ENCODE peak calls at places on chromosomes 6 and 20, in four cellular contexts. One of them, this sample, is unnamed.

GRCh38 chr20:31630187-31630790 is 7.4 kb upstream of the COX4I2 start:
- DNase-seq in RWPE1: no peak
- DNase-seq in stomach: peak; percentile 91
- DNase-seq in endodermal cell: no peak
- DNase-seq in this sample: no peak

GRCh38 chr6:63814459-63814858 is 178.9 kb downstream of the PHF3 start:
- DNase-seq in stomach: no peak
- DNase-seq in endodermal cell: no peak
- DNase-seq in RWPE1: no peak
- DNase-seq in this sample: no peak

GRCh38 chr6:169177516-169178196 is 76.0 kb downstream of the THBS2 start:
- DNase-seq in stomach: no peak
- DNase-seq in endodermal cell: no peak
- DNase-seq in RWPE1: no peak
- DNase-seq in this sample: no peak

GRCh38 chr6:85364354-85364753 is 85.5 kb upstream of the NT5E start:
- DNase-seq in RWPE1: peak; percentile 78
- DNase-seq in endodermal cell: no peak
- DNase-seq in stomach: no peak
- DNase-seq in this sample: peak; percentile 45

GRCh38 chr20:41101660-41102059 is 35.7 kb upstream of the PLCG1 start:
- DNase-seq in stomach: no peak
- DNase-seq in RWPE1: no peak
- DNase-seq in endodermal cell: no peak
- DNase-seq in this sample: no peak

GRCh38 chr6:148497717-148498116 is 155.1 kb downstream of the SASH1 start:
- DNase-seq in RWPE1: no peak
- DNase-seq in stomach: no peak
- DNase-seq in endodermal cell: no peak
- DNase-seq in this sample: no peak

GRCh38 chr6:6703720-6704422 is 115.4 kb downstream of the LY86 start:
- DNase-seq in stomach: peak; percentile 76
- DNase-seq in endodermal cell: no peak
- DNase-seq in RWPE1: no peak
- DNase-seq in this sample: no peak

GRCh38 chr6:149445095-149445466 is 39.7 kb downstream of the ZC3H12D start:
- DNase-seq in stomach: no peak
- DNase-seq in endodermal cell: no peak
- DNase-seq in RWPE1: no peak
- DNase-seq in this sample: no peak

GRCh38 chr20:17227669-17228623 is 1.1 kb downstream of the PCSK2 start:
- DNase-seq in endodermal cell: peak; percentile 91
- DNase-seq in RWPE1: no peak
- DNase-seq in stomach: no peak
- DNase-seq in this sample: no peak

GRCh38 chr20:3190681-3191111 is 13.8 kb downstream of the DDRGK1 start:
- DNase-seq in endodermal cell: no peak
- DNase-seq in stomach: no peak
- DNase-seq in RWPE1: no peak
- DNase-seq in this sample: no peak

GRCh38 chr6:39843305-39844020 is 51.3 kb downstream of the DAAM2 start:
- DNase-seq in stomach: no peak
- DNase-seq in RWPE1: no peak
- DNase-seq in endodermal cell: no peak
- DNase-seq in this sample: no peak

GRCh38 chr6:146775227-146775626 is 176.5 kb downstream of the ADGB start:
- DNase-seq in endodermal cell: no peak
- DNase-seq in stomach: no peak
- DNase-seq in RWPE1: peak; percentile 2
- DNase-seq in this sample: no peak

GRCh38 chr6:132812756-132813172 is 1.6 kb upstream of the RPS12 start:
- DNase-seq in stomach: no peak
- DNase-seq in RWPE1: no peak
- DNase-seq in endodermal cell: peak; percentile 44
- DNase-seq in this sample: no peak

GRCh38 chr6:107154131-107154906 is 39.0 kb upstream of the BEND3 start:
- DNase-seq in RWPE1: no peak
- DNase-seq in stomach: no peak
- DNase-seq in endodermal cell: peak; percentile 78
- DNase-seq in this sample: peak; percentile 81

GRCh38 chr20:15030826-15031225 is 693.4 kb upstream of the FLRT3 start:
- DNase-seq in stomach: no peak
- DNase-seq in endodermal cell: no peak
- DNase-seq in RWPE1: no peak
- DNase-seq in this sample: no peak

GRCh38 chr6:158376650-158377081 is 64.4 kb downstream of the TULP4 start:
- DNase-seq in endodermal cell: no peak
- DNase-seq in RWPE1: peak; percentile 49
- DNase-seq in stomach: no peak
- DNase-seq in this sample: no peak

GRCh38 chr6:19549109-19549508 is 288.1 kb upstream of the ID4 start:
- DNase-seq in endodermal cell: no peak
- DNase-seq in stomach: no peak
- DNase-seq in RWPE1: no peak
- DNase-seq in this sample: no peak

GRCh38 chr6:40999498-41000070 is 39.4 kb downstream of the UNC5CL start:
- DNase-seq in RWPE1: no peak
- DNase-seq in stomach: peak; percentile 69
- DNase-seq in endodermal cell: peak; percentile 91
- DNase-seq in this sample: peak; percentile 62

GRCh38 chr6:108001696-108002231 is 43.8 kb upstream of the SEC63 start:
- DNase-seq in stomach: no peak
- DNase-seq in endodermal cell: no peak
- DNase-seq in RWPE1: no peak
- DNase-seq in this sample: peak; percentile 6

GRCh38 chr6:70520575-70520974 is 46.2 kb upstream of the SDHAF4 start:
- DNase-seq in RWPE1: no peak
- DNase-seq in stomach: no peak
- DNase-seq in endodermal cell: no peak
- DNase-seq in this sample: no peak
- TF ChIP-seq CTCF in RWPE1: no peak
- TF ChIP-seq CTCF in stomach: peak; percentile 25
- TF ChIP-seq CTCF in endodermal cell: peak; percentile 84
- TF ChIP-seq CTCF in this sample: no peak

GRCh38 chr6:43006251-43006650 is 7.5 kb downstream of the MEA1 start:
- DNase-seq in RWPE1: no peak
- DNase-seq in stomach: no peak
- DNase-seq in endodermal cell: no peak
- DNase-seq in this sample: no peak

GRCh38 chr6:43011207-43011606 is 2.5 kb downstream of the MEA1 start:
- DNase-seq in endodermal cell: peak; percentile 67
- DNase-seq in stomach: no peak
- DNase-seq in RWPE1: no peak
- DNase-seq in this sample: no peak

GRCh38 chr6:43012364-43012763 is 1.4 kb downstream of the MEA1 start:
- DNase-seq in RWPE1: no peak
- DNase-seq in endodermal cell: no peak
- DNase-seq in stomach: no peak
- DNase-seq in this sample: no peak

GRCh38 chr6:43007126-43007525 is 6.6 kb downstream of the MEA1 start:
- DNase-seq in endodermal cell: no peak
- DNase-seq in stomach: no peak
- DNase-seq in RWPE1: no peak
- DNase-seq in this sample: no peak

GRCh38 chr6:43009124-43009523 is 4.6 kb downstream of the MEA1 start:
- DNase-seq in RWPE1: no peak
- DNase-seq in stomach: peak; percentile 34
- DNase-seq in endodermal cell: peak; percentile 76
- DNase-seq in this sample: peak; percentile 68
- TF ChIP-seq CTCF in RWPE1: no peak
- TF ChIP-seq CTCF in stomach: peak; percentile 28
- TF ChIP-seq CTCF in endodermal cell: peak; percentile 69
- TF ChIP-seq CTCF in this sample: peak; percentile 68

GRCh38 chr20:45823949-45824835 is 2.9 kb downstream of the TNNC2 start:
- DNase-seq in endodermal cell: peak; percentile 88
- DNase-seq in RWPE1: peak; percentile 46
- DNase-seq in stomach: peak; percentile 62
- DNase-seq in this sample: peak; percentile 62
- TF ChIP-seq CTCF in endodermal cell: peak; percentile 70
- TF ChIP-seq CTCF in RWPE1: no peak
- TF ChIP-seq CTCF in stomach: peak; percentile 37
- TF ChIP-seq CTCF in this sample: peak; percentile 33

GRCh38 chr6:45265246-45265645 is 62.9 kb upstream of the RUNX2 start:
- DNase-seq in RWPE1: no peak
- DNase-seq in endodermal cell: no peak
- DNase-seq in stomach: no peak
- DNase-seq in this sample: no peak
- TF ChIP-seq CTCF in RWPE1: no peak
- TF ChIP-seq CTCF in endodermal cell: no peak
- TF ChIP-seq CTCF in stomach: no peak
- TF ChIP-seq CTCF in this sample: no peak

DNA sequence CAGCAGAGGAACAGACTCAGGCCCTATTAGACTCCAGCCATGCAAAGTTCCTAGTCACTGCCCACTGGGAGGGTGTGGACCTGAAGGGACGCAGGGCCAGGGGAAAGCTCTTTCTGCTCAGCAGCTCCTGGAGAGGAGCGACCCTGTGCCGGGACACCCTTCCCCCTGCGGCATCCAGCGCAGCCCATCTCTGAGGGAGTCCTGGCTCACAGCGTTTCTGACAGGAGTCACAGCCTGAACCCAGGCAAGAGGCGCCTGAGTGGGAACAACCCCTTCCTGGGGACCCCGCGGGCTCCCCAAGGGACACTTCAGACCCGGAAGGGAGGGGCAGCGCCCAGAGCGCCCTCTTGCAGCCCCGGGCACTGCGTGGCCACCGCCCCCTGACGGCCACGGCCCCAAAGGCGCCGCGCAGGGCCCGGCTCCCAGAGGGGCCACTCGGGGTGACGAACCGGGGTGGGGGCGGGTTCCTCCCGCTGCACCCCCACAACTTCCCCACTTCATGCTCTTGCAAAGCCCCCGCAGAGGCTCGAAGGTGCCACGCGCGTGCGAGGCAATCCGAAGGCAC is 853 bp downstream of the UCKL1 start:
- DNase-seq in RWPE1: no peak
- DNase-seq in endodermal cell: peak; percentile 72
- DNase-seq in stomach: no peak
- DNase-seq in this sample: peak; percentile 67
- TF ChIP-seq CTCF in RWPE1: peak; percentile 81
- TF ChIP-seq CTCF in endodermal cell: peak; percentile 55
- TF ChIP-seq CTCF in stomach: peak; percentile 48
- TF ChIP-seq CTCF in this sample: peak; percentile 53

This sample was measured in Calu3.